ENCODE peak calls at places on chromosomes 5 and 9, in six cellular contexts. One of them, this sample, is unnamed.

GRCh38 chr5:61286446-61287132 is 45.5 kb upstream of the ZSWIM6 start:
- DNase-seq in SHP77: no peak
- DNase-seq in NCI-H1417: no peak
- DNase-seq in left colon: no peak
- DNase-seq in stimulated activated CD8-positive, alpha-beta memory T cell treated with anti-CD3 and anti-CD28 coated beads, Interleukin-15, amount 100 ng/mL, for 1 hour: no peak
- DNase-seq in fibroblast of lung: peak
- DNase-seq in this sample: no peak

GRCh38 chr9:96649620-96650323 is 5.3 kb downstream of the PRXL2C start:
- DNase-seq in SHP77: no peak
- DNase-seq in NCI-H1417: no peak
- DNase-seq in fibroblast of lung: no peak
- DNase-seq in stimulated activated CD8-positive, alpha-beta memory T cell treated with anti-CD3 and anti-CD28 coated beads, Interleukin-15, amount 100 ng/mL, for 1 hour: no peak
- DNase-seq in left colon: no peak
- DNase-seq in this sample: no peak

GRCh38 chr9:134210908-134211810 is 46.8 kb upstream of the RNU6ATAC start:
- DNase-seq in fibroblast of lung: no peak
- DNase-seq in NCI-H1417: no peak
- DNase-seq in stimulated activated CD8-positive, alpha-beta memory T cell treated with anti-CD3 and anti-CD28 coated beads, Interleukin-15, amount 100 ng/mL, for 1 hour: no peak
- DNase-seq in left colon: no peak
- DNase-seq in SHP77: no peak
- DNase-seq in this sample: no peak

GRCh38 chr9:74645007-74645639 is 148.0 kb downstream of the RORB start:
- DNase-seq in NCI-H1417: no peak
- DNase-seq in SHP77: no peak
- DNase-seq in stimulated activated CD8-positive, alpha-beta memory T cell treated with anti-CD3 and anti-CD28 coated beads, Interleukin-15, amount 100 ng/mL, for 1 hour: no peak
- DNase-seq in fibroblast of lung: peak
- DNase-seq in left colon: no peak
- DNase-seq in this sample: peak

GRCh38 chr9:114960276-114960675 is 29.9 kb upstream of the TNFSF8 start:
- DNase-seq in NCI-H1417: no peak
- DNase-seq in stimulated activated CD8-positive, alpha-beta memory T cell treated with anti-CD3 and anti-CD28 coated beads, Interleukin-15, amount 100 ng/mL, for 1 hour: no peak
- DNase-seq in fibroblast of lung: no peak
- DNase-seq in SHP77: no peak
- DNase-seq in left colon: no peak
- DNase-seq in this sample: no peak

GRCh38 chr9:130276955-130277354 is 11.4 kb downstream of the HMCN2 start:
- DNase-seq in fibroblast of lung: no peak
- DNase-seq in stimulated activated CD8-positive, alpha-beta memory T cell treated with anti-CD3 and anti-CD28 coated beads, Interleukin-15, amount 100 ng/mL, for 1 hour: no peak
- DNase-seq in left colon: no peak
- DNase-seq in SHP77: no peak
- DNase-seq in NCI-H1417: no peak
- DNase-seq in this sample: no peak

GRCh38 chr5:171127314-171127713 is 181.7 kb upstream of the TLX3 start:
- DNase-seq in SHP77: no peak
- DNase-seq in fibroblast of lung: peak
- DNase-seq in left colon: no peak
- DNase-seq in NCI-H1417: no peak
- DNase-seq in stimulated activated CD8-positive, alpha-beta memory T cell treated with anti-CD3 and anti-CD28 coated beads, Interleukin-15, amount 100 ng/mL, for 1 hour: no peak
- DNase-seq in this sample: no peak

GRCh38 chr9:35163413-35163812 is 1.6 kb downstream of the UNC13B start:
- DNase-seq in SHP77: no peak
- DNase-seq in NCI-H1417: no peak
- DNase-seq in left colon: no peak
- DNase-seq in fibroblast of lung: no peak
- DNase-seq in stimulated activated CD8-positive, alpha-beta memory T cell treated with anti-CD3 and anti-CD28 coated beads, Interleukin-15, amount 100 ng/mL, for 1 hour: no peak
- DNase-seq in this sample: no peak

GRCh38 chr5:139271201-139272027 is 22.1 kb upstream of the MATR3 start:
- DNase-seq in NCI-H1417: no peak
- DNase-seq in stimulated activated CD8-positive, alpha-beta memory T cell treated with anti-CD3 and anti-CD28 coated beads, Interleukin-15, amount 100 ng/mL, for 1 hour: no peak
- DNase-seq in fibroblast of lung: peak
- DNase-seq in SHP77: peak
- DNase-seq in left colon: no peak
- DNase-seq in this sample: no peak

GRCh38 chr9:68834931-68835520 is 130.0 kb downstream of the PIP5K1B start:
- DNase-seq in stimulated activated CD8-positive, alpha-beta memory T cell treated with anti-CD3 and anti-CD28 coated beads, Interleukin-15, amount 100 ng/mL, for 1 hour: no peak
- DNase-seq in NCI-H1417: no peak
- DNase-seq in fibroblast of lung: no peak
- DNase-seq in left colon: no peak
- DNase-seq in SHP77: no peak
- DNase-seq in this sample: no peak

GRCh38 chr5:106397700-106398099 is 1273.0 kb downstream of the EFNA5 start:
- DNase-seq in SHP77: no peak
- DNase-seq in left colon: no peak
- DNase-seq in fibroblast of lung: peak
- DNase-seq in stimulated activated CD8-positive, alpha-beta memory T cell treated with anti-CD3 and anti-CD28 coated beads, Interleukin-15, amount 100 ng/mL, for 1 hour: no peak
- DNase-seq in NCI-H1417: no peak
- DNase-seq in this sample: no peak

GRCh38 chr5:173429489-173430150 is 101.4 kb upstream of the STC2 start:
- DNase-seq in left colon: no peak
- DNase-seq in fibroblast of lung: peak
- DNase-seq in stimulated activated CD8-positive, alpha-beta memory T cell treated with anti-CD3 and anti-CD28 coated beads, Interleukin-15, amount 100 ng/mL, for 1 hour: no peak
- DNase-seq in SHP77: no peak
- DNase-seq in NCI-H1417: no peak
- DNase-seq in this sample: no peak

GRCh38 chr9:73011346-73011745 is 58.5 kb upstream of the ALDH1A1 start:
- DNase-seq in fibroblast of lung: peak
- DNase-seq in NCI-H1417: no peak
- DNase-seq in stimulated activated CD8-positive, alpha-beta memory T cell treated with anti-CD3 and anti-CD28 coated beads, Interleukin-15, amount 100 ng/mL, for 1 hour: no peak
- DNase-seq in SHP77: no peak
- DNase-seq in left colon: no peak
- DNase-seq in this sample: no peak

GRCh38 chr5:73117088-73117755 is 3.2 kb upstream of the TMEM171 start:
- DNase-seq in stimulated activated CD8-positive, alpha-beta memory T cell treated with anti-CD3 and anti-CD28 coated beads, Interleukin-15, amount 100 ng/mL, for 1 hour: no peak
- DNase-seq in fibroblast of lung: no peak
- DNase-seq in SHP77: no peak
- DNase-seq in NCI-H1417: no peak
- DNase-seq in left colon: no peak
- DNase-seq in this sample: no peak

GRCh38 chr5:78065663-78066062 is 228.8 kb downstream of the AP3B1 start:
- DNase-seq in left colon: no peak
- DNase-seq in fibroblast of lung: no peak
- DNase-seq in NCI-H1417: no peak
- DNase-seq in SHP77: no peak
- DNase-seq in stimulated activated CD8-positive, alpha-beta memory T cell treated with anti-CD3 and anti-CD28 coated beads, Interleukin-15, amount 100 ng/mL, for 1 hour: no peak
- DNase-seq in this sample: no peak

GRCh38 chr5:40416588-40416987 is 263.1 kb upstream of the PTGER4 start:
- DNase-seq in fibroblast of lung: no peak
- DNase-seq in NCI-H1417: no peak
- DNase-seq in left colon: no peak
- DNase-seq in stimulated activated CD8-positive, alpha-beta memory T cell treated with anti-CD3 and anti-CD28 coated beads, Interleukin-15, amount 100 ng/mL, for 1 hour: no peak
- DNase-seq in SHP77: no peak
- DNase-seq in this sample: no peak

GRCh38 chr5:102048940-102049339 is 247.1 kb downstream of the SLCO4C1 start:
- DNase-seq in fibroblast of lung: no peak
- DNase-seq in stimulated activated CD8-positive, alpha-beta memory T cell treated with anti-CD3 and anti-CD28 coated beads, Interleukin-15, amount 100 ng/mL, for 1 hour: no peak
- DNase-seq in left colon: no peak
- DNase-seq in NCI-H1417: no peak
- DNase-seq in SHP77: peak
- DNase-seq in this sample: no peak

GRCh38 chr9:71003346-71003745 is 118.1 kb downstream of the TRPM3 start:
- DNase-seq in fibroblast of lung: no peak
- DNase-seq in stimulated activated CD8-positive, alpha-beta memory T cell treated with anti-CD3 and anti-CD28 coated beads, Interleukin-15, amount 100 ng/mL, for 1 hour: no peak
- DNase-seq in SHP77: no peak
- DNase-seq in NCI-H1417: no peak
- DNase-seq in left colon: no peak
- DNase-seq in this sample: no peak

GRCh38 chr9:131304676-131305366 is 15.3 kb downstream of the PLPP7 start:
- DNase-seq in NCI-H1417: no peak
- DNase-seq in stimulated activated CD8-positive, alpha-beta memory T cell treated with anti-CD3 and anti-CD28 coated beads, Interleukin-15, amount 100 ng/mL, for 1 hour: no peak
- DNase-seq in fibroblast of lung: peak
- DNase-seq in left colon: no peak
- DNase-seq in SHP77: peak
- DNase-seq in this sample: no peak

GRCh38 chr5:80156156-80156555 is 99.7 kb downstream of the SERINC5 start:
- DNase-seq in NCI-H1417: no peak
- DNase-seq in stimulated activated CD8-positive, alpha-beta memory T cell treated with anti-CD3 and anti-CD28 coated beads, Interleukin-15, amount 100 ng/mL, for 1 hour: no peak
- DNase-seq in fibroblast of lung: peak
- DNase-seq in SHP77: no peak
- DNase-seq in left colon: no peak
- DNase-seq in this sample: no peak

GRCh38 chr9:123954921-123955320 is 25.0 kb upstream of the DENND1A start:
- DNase-seq in stimulated activated CD8-positive, alpha-beta memory T cell treated with anti-CD3 and anti-CD28 coated beads, Interleukin-15, amount 100 ng/mL, for 1 hour: no peak
- DNase-seq in SHP77: no peak
- DNase-seq in NCI-H1417: no peak
- DNase-seq in fibroblast of lung: no peak
- DNase-seq in left colon: no peak
- DNase-seq in this sample: no peak

This sample was measured in NCI-H526.